ENCODE peak calls at places on chromosomes 4 and X, in four cellular contexts. One of them, this sample, is unnamed.

GRCh38 chrX:140064993-140065392 is 99.7 kb upstream of the CXorf66 start:
- DNase-seq in uterus: no peak
- DNase-seq in right lobe of liver: peak; percentile 43
- DNase-seq in fibroblast of pulmonary artery: no peak
- DNase-seq in this sample: no peak

GRCh38 chrX:7145454-7145853 is 2.1 kb upstream of the STS start:
- DNase-seq in right lobe of liver: no peak
- DNase-seq in uterus: no peak
- DNase-seq in fibroblast of pulmonary artery: no peak
- DNase-seq in this sample: no peak

GRCh38 chrX:139141370-139141769 is 389.2 kb upstream of the F9 start:
- DNase-seq in right lobe of liver: no peak
- DNase-seq in uterus: no peak
- DNase-seq in fibroblast of pulmonary artery: no peak
- DNase-seq in this sample: no peak

GRCh38 chrX:627995-628394 is 2.6 kb upstream of the SHOX start:
- DNase-seq in fibroblast of pulmonary artery: no peak
- DNase-seq in right lobe of liver: no peak
- DNase-seq in uterus: no peak
- DNase-seq in this sample: no peak

GRCh38 chr4:152577708-152578421 is 42.0 kb upstream of the FBXW7 start:
- DNase-seq in right lobe of liver: no peak
- DNase-seq in fibroblast of pulmonary artery: no peak
- DNase-seq in uterus: no peak
- DNase-seq in this sample: no peak

GRCh38 chr4:51895816-51896408 is 53.0 kb downstream of the DCUN1D4 start:
- DNase-seq in uterus: peak; percentile 54
- DNase-seq in right lobe of liver: peak; percentile 54
- DNase-seq in fibroblast of pulmonary artery: peak; percentile 75
- DNase-seq in this sample: peak; percentile 45

GRCh38 chr4:99670409-99671073 is 12.9 kb upstream of the C4orf54 start:
- DNase-seq in uterus: no peak
- DNase-seq in right lobe of liver: no peak
- DNase-seq in fibroblast of pulmonary artery: no peak
- DNase-seq in this sample: no peak

GRCh38 chrX:37955273-37955672 is 51.1 kb upstream of the SYTL5 start:
- DNase-seq in right lobe of liver: no peak
- DNase-seq in uterus: no peak
- DNase-seq in fibroblast of pulmonary artery: no peak
- DNase-seq in this sample: no peak

GRCh38 chrX:106972896-106973295 is 27.1 kb downstream of the MORC4 start:
- DNase-seq in uterus: no peak
- DNase-seq in right lobe of liver: no peak
- DNase-seq in fibroblast of pulmonary artery: no peak
- DNase-seq in this sample: no peak

GRCh38 chr4:35516102-35516501 is 728.2 kb downstream of the ARAP2 start:
- DNase-seq in right lobe of liver: no peak
- DNase-seq in uterus: no peak
- DNase-seq in fibroblast of pulmonary artery: no peak
- DNase-seq in this sample: no peak

GRCh38 chrX:18228069-18228468 is 7.4 kb upstream of the BEND2 start:
- DNase-seq in right lobe of liver: no peak
- DNase-seq in uterus: no peak
- DNase-seq in fibroblast of pulmonary artery: no peak
- DNase-seq in this sample: no peak

GRCh38 chr4:105061136-105061696 is 85.5 kb upstream of the TET2 start:
- DNase-seq in fibroblast of pulmonary artery: peak; percentile 79
- DNase-seq in uterus: no peak
- DNase-seq in right lobe of liver: no peak
- DNase-seq in this sample: no peak

GRCh38 chr4:138977525-138977924 is 38.1 kb upstream of the NOCT start:
- DNase-seq in right lobe of liver: no peak
- DNase-seq in fibroblast of pulmonary artery: no peak
- DNase-seq in uterus: no peak
- DNase-seq in this sample: no peak

GRCh38 chr4:169219440-169219839 is 51.3 kb downstream of the SH3RF1 start:
- DNase-seq in right lobe of liver: no peak
- DNase-seq in uterus: no peak
- DNase-seq in fibroblast of pulmonary artery: no peak
- DNase-seq in this sample: no peak

GRCh38 chr4:185811509-185812364 is at the start of gene SORBS2:
- DNase-seq in right lobe of liver: peak; percentile 60
- DNase-seq in uterus: no peak
- DNase-seq in fibroblast of pulmonary artery: peak; percentile 63
- DNase-seq in this sample: no peak

GRCh38 chrX:36947214-36947613 is 61.0 kb upstream of the FAM47C start:
- DNase-seq in right lobe of liver: no peak
- DNase-seq in uterus: no peak
- DNase-seq in fibroblast of pulmonary artery: no peak
- DNase-seq in this sample: no peak

GRCh38 chr4:14632041-14632440 is 370.2 kb upstream of the CPEB2 start:
- DNase-seq in fibroblast of pulmonary artery: no peak
- DNase-seq in right lobe of liver: no peak
- DNase-seq in uterus: no peak
- DNase-seq in this sample: no peak

GRCh38 chr4:1243451-1244080 is 5.4 kb downstream of the CTBP1 start:
- DNase-seq in fibroblast of pulmonary artery: no peak
- DNase-seq in right lobe of liver: peak; percentile 17
- DNase-seq in uterus: no peak
- DNase-seq in this sample: no peak

GRCh38 chr4:3009422-3009821 is 46.1 kb downstream of the GRK4 start:
- DNase-seq in right lobe of liver: peak; percentile 27
- DNase-seq in fibroblast of pulmonary artery: peak; percentile 16
- DNase-seq in uterus: no peak
- DNase-seq in this sample: no peak

GRCh38 chr4:155248002-155248896 is 39.8 kb downstream of the NPY2R start:
- DNase-seq in fibroblast of pulmonary artery: no peak
- DNase-seq in right lobe of liver: no peak
- DNase-seq in uterus: no peak
- DNase-seq in this sample: no peak

GRCh38 chrX:68498044-68498507 is 775 bp upstream of the YIPF6 start:
- DNase-seq in right lobe of liver: no peak
- DNase-seq in fibroblast of pulmonary artery: no peak
- DNase-seq in uterus: no peak
- DNase-seq in this sample: no peak

GRCh38 chrX:24117288-24117687 is 32.2 kb upstream of the ZFX start:
- DNase-seq in uterus: peak; percentile 37
- DNase-seq in fibroblast of pulmonary artery: peak; percentile 64
- DNase-seq in right lobe of liver: no peak
- DNase-seq in this sample: peak; percentile 52

GRCh38 chr4:138445098-138445497 is 202.9 kb upstream of the SLC7A11 start:
- DNase-seq in uterus: no peak
- DNase-seq in right lobe of liver: no peak
- DNase-seq in fibroblast of pulmonary artery: no peak
- DNase-seq in this sample: peak; percentile 48

GRCh38 chr4:109172301-109172700 is 130.2 kb downstream of the COL25A1 start:
- DNase-seq in uterus: no peak
- DNase-seq in right lobe of liver: no peak
- DNase-seq in fibroblast of pulmonary artery: no peak
- DNase-seq in this sample: no peak

GRCh38 chr4:107166181-107166580 is 130.1 kb upstream of the DKK2 start:
- DNase-seq in right lobe of liver: no peak
- DNase-seq in fibroblast of pulmonary artery: no peak
- DNase-seq in uterus: no peak
- DNase-seq in this sample: no peak

GRCh38 chr4:155972098-155972497 is 18.4 kb upstream of the CTSO start:
- DNase-seq in fibroblast of pulmonary artery: peak; percentile 57
- DNase-seq in uterus: no peak
- DNase-seq in right lobe of liver: no peak
- DNase-seq in this sample: no peak

GRCh38 chr4:48190839-48191238 is 56.8 kb upstream of the TXK start:
- DNase-seq in uterus: no peak
- DNase-seq in right lobe of liver: no peak
- DNase-seq in fibroblast of pulmonary artery: no peak
- DNase-seq in this sample: no peak

GRCh38 chr4:72006576-72006975 is 25.2 kb upstream of the NPFFR2 start:
- DNase-seq in right lobe of liver: no peak
- DNase-seq in uterus: no peak
- DNase-seq in fibroblast of pulmonary artery: peak; percentile 58
- DNase-seq in this sample: no peak

GRCh38 chr4:95549246-95550138 is 719 bp upstream of the UNC5C start:
- DNase-seq in fibroblast of pulmonary artery: peak; percentile 58
- DNase-seq in uterus: peak; percentile 35
- DNase-seq in right lobe of liver: peak; percentile 33
- DNase-seq in this sample: no peak

GRCh38 chr4:2698504-2698903 is 57.6 kb downstream of the TNIP2 start:
- DNase-seq in right lobe of liver: no peak
- DNase-seq in uterus: no peak
- DNase-seq in fibroblast of pulmonary artery: no peak
- DNase-seq in this sample: no peak

GRCh38 chr4:62449538-62449937 is 1249.4 kb downstream of the ADGRL3 start:
- DNase-seq in right lobe of liver: no peak
- DNase-seq in fibroblast of pulmonary artery: no peak
- DNase-seq in uterus: no peak
- DNase-seq in this sample: no peak

GRCh38 chr4:8727131-8727530 is 134.6 kb downstream of the CPZ start:
- DNase-seq in fibroblast of pulmonary artery: no peak
- DNase-seq in right lobe of liver: peak; percentile 2
- DNase-seq in uterus: peak; percentile 3
- DNase-seq in this sample: no peak

GRCh38 chrX:44224760-44225159 is 118.7 kb downstream of the EFHC2 start:
- DNase-seq in fibroblast of pulmonary artery: no peak
- DNase-seq in right lobe of liver: no peak
- DNase-seq in uterus: no peak
- DNase-seq in this sample: no peak

GRCh38 chrX:44225667-44226066 is 117.8 kb downstream of the EFHC2 start:
- DNase-seq in fibroblast of pulmonary artery: no peak
- DNase-seq in uterus: no peak
- DNase-seq in right lobe of liver: no peak
- DNase-seq in this sample: no peak

GRCh38 chrX:44232100-44232499 is 111.4 kb downstream of the EFHC2 start:
- DNase-seq in uterus: no peak
- DNase-seq in fibroblast of pulmonary artery: no peak
- DNase-seq in right lobe of liver: no peak
- DNase-seq in this sample: no peak

GRCh38 chrX:44227981-44228380 is 115.5 kb downstream of the EFHC2 start:
- DNase-seq in uterus: no peak
- DNase-seq in right lobe of liver: no peak
- DNase-seq in fibroblast of pulmonary artery: no peak
- DNase-seq in this sample: no peak

DNA sequence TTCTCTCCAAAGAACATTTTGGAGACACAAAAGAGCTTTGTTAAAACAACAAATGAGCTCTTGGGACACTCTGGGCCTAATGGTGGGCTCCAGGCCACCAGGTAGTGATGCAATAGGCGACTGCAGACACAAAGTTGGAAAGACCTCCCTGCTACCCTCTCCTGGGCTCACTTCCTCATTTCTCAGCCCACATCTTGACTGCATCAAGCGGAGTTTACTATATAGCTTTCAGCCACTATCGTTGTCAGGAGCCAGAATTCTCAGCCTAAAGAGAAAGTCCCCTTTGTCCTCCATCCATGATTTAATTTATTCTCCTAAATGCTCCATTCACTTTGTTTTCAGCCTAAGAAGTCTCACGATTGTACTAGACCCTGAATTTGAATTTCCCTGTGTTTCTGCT is 114.9 kb downstream of the EFHC2 start:
- DNase-seq in right lobe of liver: no peak
- DNase-seq in fibroblast of pulmonary artery: no peak
- DNase-seq in uterus: no peak
- DNase-seq in this sample: no peak
- TF ChIP-seq CTCF in right lobe of liver: no peak
- TF ChIP-seq CTCF in fibroblast of pulmonary artery: no peak
- TF ChIP-seq CTCF in uterus: no peak
- TF ChIP-seq CTCF in this sample: no peak

GRCh38 chr4:183959349-183959748 is 54.2 kb downstream of the STOX2 start:
- DNase-seq in right lobe of liver: no peak
- DNase-seq in fibroblast of pulmonary artery: no peak
- DNase-seq in uterus: no peak
- DNase-seq in this sample: no peak
- H3K4me3 ChIP-seq in right lobe of liver: no peak overlapping the region
- H3K4me3 ChIP-seq in fibroblast of pulmonary artery: no peak overlapping the region
- H3K4me3 ChIP-seq in uterus: no peak overlapping the region
- H3K4me3 ChIP-seq in this sample: no peak overlapping the region

GRCh38 chr4:6673660-6674499 is 19.8 kb upstream of the S100P start:
- DNase-seq in right lobe of liver: peak; percentile 93
- DNase-seq in uterus: peak; percentile 95
- DNase-seq in fibroblast of pulmonary artery: peak; percentile 96
- DNase-seq in this sample: peak; percentile 88

GRCh38 chr4:6672131-6672530 is 21.5 kb upstream of the S100P start:
- DNase-seq in fibroblast of pulmonary artery: no peak
- DNase-seq in uterus: no peak
- DNase-seq in right lobe of liver: no peak
- DNase-seq in this sample: no peak

GRCh38 chr4:6671648-6672047 is 22.0 kb upstream of the S100P start:
- DNase-seq in fibroblast of pulmonary artery: no peak
- DNase-seq in uterus: no peak
- DNase-seq in right lobe of liver: no peak
- DNase-seq in this sample: no peak

GRCh38 chr4:6676722-6677558 is 16.7 kb upstream of the S100P start:
- DNase-seq in fibroblast of pulmonary artery: no peak
- DNase-seq in right lobe of liver: no peak
- DNase-seq in uterus: no peak
- DNase-seq in this sample: no peak

GRCh38 chr4:6674500-6675149 is 19.1 kb upstream of the S100P start:
- DNase-seq in uterus: no peak
- DNase-seq in fibroblast of pulmonary artery: peak; percentile 41
- DNase-seq in right lobe of liver: no peak
- DNase-seq in this sample: no peak
- TF ChIP-seq CTCF in uterus: peak; percentile 21
- TF ChIP-seq CTCF in fibroblast of pulmonary artery: peak; percentile 34
- TF ChIP-seq CTCF in right lobe of liver: peak; percentile 46
- TF ChIP-seq CTCF in this sample: peak; percentile 38

GRCh38 chr4:148445071-148445902 is 3.1 kb upstream of the NR3C2 start:
- DNase-seq in fibroblast of pulmonary artery: no peak
- DNase-seq in right lobe of liver: peak; percentile 82
- DNase-seq in uterus: peak; percentile 57
- DNase-seq in this sample: no peak

GRCh38 chr4:148443550-148444295 is 1.5 kb upstream of the NR3C2 start:
- DNase-seq in right lobe of liver: peak; percentile 64
- DNase-seq in uterus: peak; percentile 58
- DNase-seq in fibroblast of pulmonary artery: no peak
- DNase-seq in this sample: no peak

GRCh38 chr4:148442830-148443549 is 776 bp upstream of the NR3C2 start:
- DNase-seq in uterus: peak; percentile 42
- DNase-seq in fibroblast of pulmonary artery: peak; percentile 17
- DNase-seq in right lobe of liver: no peak
- DNase-seq in this sample: no peak

GRCh38 chr4:148445903-148446261 is 3.7 kb upstream of the NR3C2 start:
- DNase-seq in fibroblast of pulmonary artery: no peak
- DNase-seq in uterus: no peak
- DNase-seq in right lobe of liver: no peak
- DNase-seq in this sample: no peak

GRCh38 chr4:148444296-148445070 is 2.3 kb upstream of the NR3C2 start:
- DNase-seq in right lobe of liver: peak; percentile 54
- DNase-seq in uterus: peak; percentile 40
- DNase-seq in fibroblast of pulmonary artery: no peak
- DNase-seq in this sample: no peak
- H3K4me3 ChIP-seq in right lobe of liver: peak overlapping the region; percentile 86
- H3K4me3 ChIP-seq in uterus: peak overlapping the region; percentile 93
- H3K4me3 ChIP-seq in fibroblast of pulmonary artery: peak overlapping the region; percentile 47
- H3K4me3 ChIP-seq in this sample: peak overlapping the region; percentile 31